ENCODE peak calls at places on chromosomes 6 and 20, in ten cellular contexts. T is OCI-LY7, R is H9, N is left ventricle myocardium inferior, H is HFFc6, C is RWPE2, G is fibroblast of the aortic adventitia, L is upper lobe of right lung, I is NB4, F is psoas muscle. K is an unnamed sample.

GRCh38 chr6:5995705-5996686 is 10.7 kb downstream of the NRN1 start:
- DNase-seq in L (peak), R (peak), N (peak), T (no peak), I (peak), H (peak), F (peak), G (peak), C (no peak), K (peak)

GRCh38 chr6:137847748-137848147 is 19.3 kb upstream of the TNFAIP3 start:
- DNase-seq in G (no peak), H (no peak), L (no peak), I (no peak), F (no peak), R (no peak), N (no peak), C (no peak), T (no peak), K (no peak)

GRCh38 chr6:2862712-2863174 is 21.1 kb upstream of the SERPINB1 start:
- DNase-seq in I (no peak), C (no peak), G (no peak), R (no peak), F (no peak), N (no peak), T (peak), H (no peak), L (no peak), K (no peak)

GRCh38 chr6:20709451-20709850 is 175.2 kb downstream of the CDKAL1 start:
- DNase-seq in G (no peak), F (no peak), R (no peak), I (no peak), L (no peak), H (no peak), T (no peak), C (no peak), N (no peak), K (peak)

GRCh38 chr20:53569606-53570307 is 23.9 kb downstream of the ZNF217 start:
- DNase-seq in G (no peak), N (no peak), I (no peak), C (no peak), R (peak), F (no peak), T (no peak), H (no peak), L (no peak), K (no peak)

GRCh38 chr20:32792316-32792715 is 27.4 kb upstream of the MAPRE1 start:
- DNase-seq in N (no peak), F (no peak), L (no peak), R (no peak), G (no peak), I (peak), C (no peak), T (no peak), H (no peak), K (peak)

GRCh38 chr20:38962044-38962897 is at the start of gene DHX35:
- DNase-seq in H (peak), L (peak), C (peak), R (peak), T (peak), F (peak), N (peak), G (peak), I (peak), K (peak)

GRCh38 chr20:24781061-24781980 is 167.7 kb upstream of the CST7 start:
- DNase-seq in T (peak), H (peak), I (peak), R (peak), F (no peak), G (peak), L (peak), C (peak), N (no peak), K (peak)

GRCh38 chr6:74507649-74508048 is 698.2 kb downstream of the COL12A1 start:
- DNase-seq in L (no peak), N (no peak), H (no peak), F (no peak), T (no peak), R (no peak), G (no peak), I (no peak), C (no peak), K (no peak)

GRCh38 chr6:144297498-144298166 is 12.5 kb downstream of the UTRN start:
- DNase-seq in I (no peak), G (no peak), L (no peak), N (no peak), H (peak), F (no peak), R (no peak), T (no peak), C (no peak), K (no peak)

GRCh38 chr6:121896363-121896762 is 460.9 kb downstream of the GJA1 start:
- DNase-seq in I (no peak), C (no peak), F (no peak), N (no peak), R (no peak), G (peak), L (no peak), H (peak), T (no peak), K (no peak)

GRCh38 chr20:53091789-53092188 is 119.6 kb downstream of the TSHZ2 start:
- DNase-seq in T (no peak), L (no peak), C (no peak), H (no peak), F (no peak), G (no peak), R (no peak), I (no peak), N (no peak), K (no peak)

GRCh38 chr6:146598785-146599405 is at the start of gene ADGB:
- DNase-seq in C (no peak), T (no peak), G (peak), I (peak), F (peak), N (peak), L (peak), R (peak), H (peak), K (peak)

GRCh38 chr6:13044390-13044789 is 283.9 kb downstream of the TBC1D7 start:
- DNase-seq in I (peak), G (peak), N (no peak), C (no peak), T (peak), H (no peak), L (no peak), F (no peak), R (peak), K (peak)

GRCh38 chr20:51447097-51447764 is 95.3 kb downstream of the NFATC2 start:
- DNase-seq in F (peak), I (no peak), T (no peak), G (peak), L (no peak), N (peak), C (peak), H (peak), R (no peak), K (peak)

GRCh38 chr20:51158226-51158625 is 135.3 kb upstream of the KCNG1 start:
- DNase-seq in F (no peak), N (no peak), L (no peak), I (no peak), H (no peak), T (no peak), G (no peak), C (no peak), R (no peak), K (no peak)

GRCh38 chr6:85660181-85660611 is 17.5 kb upstream of the SYNCRIP start:
- DNase-seq in R (no peak), T (no peak), C (peak), L (no peak), F (peak), N (no peak), H (peak), G (peak), I (no peak), K (peak)

GRCh38 chr6:47161176-47161687 is 119.1 kb upstream of the ADGRF1 start:
- DNase-seq in T (peak), N (no peak), R (no peak), C (no peak), H (peak), F (no peak), G (peak), L (no peak), I (peak), K (peak)

GRCh38 chr6:13712485-13712990 is 903 bp upstream of the RANBP9 start:
- DNase-seq in L (no peak), C (no peak), F (no peak), H (no peak), T (peak), R (no peak), N (no peak), G (peak), I (peak), K (peak)

GRCh38 chr6:139572001-139572400 is 197.6 kb upstream of the CITED2 start:
- DNase-seq in F (no peak), N (no peak), L (no peak), G (no peak), C (no peak), R (no peak), H (no peak), T (no peak), I (no peak), K (no peak)

GRCh38 chr6:104686550-104687155 is 173.1 kb downstream of the HACE1 start:
- DNase-seq in T (no peak), L (no peak), C (no peak), R (no peak), H (no peak), G (no peak), N (no peak), F (no peak), I (no peak), K (no peak)

GRCh38 chr6:3356056-3356823 is 97.5 kb downstream of the PSMG4 start:
- DNase-seq in I (peak), L (peak), H (peak), T (peak), F (peak), R (peak), G (peak), C (no peak), N (peak), K (peak)

DNA sequence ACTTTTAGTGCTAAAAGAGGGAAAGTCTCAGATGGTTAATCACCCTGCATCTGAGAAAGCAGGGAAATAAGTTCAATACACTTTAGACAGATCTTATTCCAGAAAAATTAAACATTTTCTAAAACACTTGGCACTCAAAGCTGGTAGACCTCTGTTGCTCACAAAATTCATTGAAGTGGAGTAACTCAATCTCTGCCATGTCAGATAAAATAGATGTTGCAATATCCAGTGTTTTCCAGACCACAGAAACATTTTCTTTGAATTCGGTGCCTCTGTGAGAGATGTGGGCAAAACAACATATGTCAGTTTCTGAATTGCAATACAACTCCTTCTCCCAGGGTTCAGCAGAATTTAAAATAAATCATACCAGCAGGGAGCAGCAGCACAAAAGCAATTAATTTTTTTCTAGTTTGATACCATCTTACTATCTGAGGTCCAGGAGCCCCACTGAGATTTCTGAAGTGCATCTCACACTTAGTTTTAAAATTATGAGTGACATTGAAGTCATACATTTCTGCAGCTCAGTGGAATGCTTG is 11.3 kb upstream of the PKHD1 start:
- DNase-seq in I (peak), H (no peak), G (no peak), N (no peak), T (no peak), L (no peak), R (no peak), F (no peak), C (no peak), K (no peak)
- TF ChIP-seq CTCF in I (no peak), H (no peak), G (no peak), N (no peak), T (no peak), L (no peak), R (no peak), F (peak), C (no peak), K (no peak)

GRCh38 chr20:37389241-37389747 is 43.4 kb downstream of the SRC start:
- DNase-seq in H (no peak), N (no peak), G (no peak), T (no peak), F (no peak), I (no peak), C (peak), L (peak), R (peak), K (no peak)

GRCh38 chr20:37390503-37390890 is 44.6 kb downstream of the SRC start:
- DNase-seq in I (no peak), R (no peak), C (no peak), F (no peak), G (no peak), N (no peak), H (no peak), T (no peak), L (peak), K (no peak)

GRCh38 chr20:37390891-37391525 is 45.1 kb downstream of the SRC start:
- DNase-seq in I (no peak), G (no peak), N (no peak), F (no peak), R (peak), C (peak), L (peak), H (no peak), T (no peak), K (no peak)

GRCh38 chr20:37388831-37389230 is 42.9 kb downstream of the SRC start:
- DNase-seq in T (no peak), N (no peak), R (no peak), I (no peak), F (no peak), H (no peak), L (no peak), G (no peak), C (peak), K (no peak)

DNA sequence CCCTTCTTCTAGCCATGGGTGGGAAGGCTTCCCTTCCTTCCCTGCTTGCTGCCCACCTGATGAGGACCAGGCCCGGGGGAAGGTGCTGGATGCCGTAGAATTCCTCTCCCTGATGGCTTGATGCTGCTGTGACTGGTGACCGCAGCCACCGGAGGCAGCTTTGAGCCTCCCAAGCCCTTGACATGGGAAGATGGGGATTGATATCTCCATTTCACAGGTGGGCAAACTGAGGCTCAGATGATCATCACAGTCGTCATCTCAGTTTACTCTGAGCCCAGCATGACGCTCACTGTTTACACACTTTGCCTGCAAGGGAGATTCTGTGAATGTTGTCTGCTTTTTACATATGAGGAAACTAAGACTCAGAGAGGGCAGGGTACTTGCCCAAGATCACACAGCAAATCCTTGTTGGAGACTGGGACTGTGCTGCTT is 43.9 kb downstream of the SRC start:
- DNase-seq in L (peak), I (no peak), T (no peak), C (peak), R (peak), F (no peak), G (no peak), N (no peak), H (no peak), K (no peak)
- TF ChIP-seq CTCF in L (no peak), I (no peak), T (peak), C (peak), R (peak), F (no peak), G (no peak), N (no peak), H (peak), K (no peak)

DNA sequence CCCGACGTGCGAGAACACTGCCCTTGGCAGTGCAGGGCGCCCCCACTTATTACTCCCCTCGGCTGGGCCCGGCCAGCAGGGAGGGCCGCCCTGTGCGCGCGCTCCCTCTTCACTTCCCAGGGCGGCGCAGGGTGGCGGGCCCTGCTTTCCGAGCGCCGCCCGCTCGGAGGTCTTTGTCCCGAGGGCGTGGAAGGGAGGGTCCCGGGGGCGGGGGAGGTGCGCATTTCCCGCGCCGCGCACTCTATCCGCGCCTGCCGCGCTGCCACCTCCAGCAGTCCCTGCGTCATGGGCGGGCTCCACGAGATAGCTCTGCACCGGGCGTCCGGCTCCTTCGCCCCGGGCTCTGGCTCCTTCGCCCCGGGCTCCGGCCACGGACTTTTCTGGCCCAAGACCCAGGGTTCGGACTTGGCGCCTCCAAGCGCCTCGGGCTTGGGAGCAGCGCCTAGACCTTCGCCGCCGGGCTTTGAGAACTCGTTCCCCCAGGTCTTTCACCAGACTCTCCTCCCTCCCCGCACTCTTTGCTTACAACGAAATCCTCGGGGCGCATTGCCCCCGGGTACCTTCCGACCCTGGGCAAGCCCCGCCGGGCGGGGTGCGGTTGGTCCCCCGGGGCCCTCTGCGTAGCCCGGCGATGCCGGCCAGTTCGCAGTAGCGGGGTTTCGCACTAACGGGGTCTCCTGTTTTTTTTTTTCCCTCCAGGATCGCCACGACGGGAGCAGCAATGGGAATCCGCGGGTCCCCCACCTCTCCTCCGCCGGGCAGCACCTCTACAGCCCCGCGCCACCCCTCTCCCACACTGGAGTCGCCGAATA is 1.6 kb downstream of the TFAP2C start:
- DNase-seq in R (peak), F (no peak), L (no peak), C (no peak), N (no peak), I (no peak), H (peak), T (no peak), G (no peak), K (no peak)
- TF ChIP-seq CTCF in R (peak), F (no peak), L (no peak), C (peak), N (peak), I (no peak), H (peak), T (no peak), G (no peak), K (no peak)

GRCh38 chr6:136843210-136843609 is 20.8 kb downstream of the PEX7 start:
- DNase-seq in C (no peak), N (no peak), L (no peak), R (no peak), T (no peak), I (no peak), H (no peak), F (no peak), G (no peak), K (no peak)

GRCh38 chr6:136840612-136841011 is 18.2 kb downstream of the PEX7 start:
- DNase-seq in I (no peak), R (no peak), C (no peak), T (no peak), G (no peak), L (no peak), N (no peak), F (no peak), H (no peak), K (no peak)

DNA sequence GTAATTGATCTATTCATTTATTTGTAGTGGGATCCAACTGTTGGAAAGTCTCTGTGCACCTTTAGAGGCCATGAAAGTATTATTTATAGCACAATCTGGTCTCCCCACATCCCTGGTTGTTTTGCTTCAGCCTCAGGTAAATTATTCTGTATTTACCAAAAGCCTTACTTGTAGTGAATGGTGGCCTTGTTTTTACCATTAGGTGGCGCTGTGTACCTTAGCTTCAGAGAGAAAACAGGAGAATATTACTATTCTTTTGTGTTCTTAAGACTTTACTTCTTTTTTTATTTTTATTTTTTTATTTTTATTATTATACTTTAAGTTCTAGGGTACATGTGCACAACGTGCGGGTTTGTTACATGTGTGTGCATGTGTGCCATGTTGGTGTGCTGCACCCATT is 23.7 kb downstream of the PEX7 start:
- DNase-seq in T (peak), G (peak), L (no peak), H (peak), R (no peak), I (peak), C (no peak), F (no peak), N (no peak), K (peak)
- TF ChIP-seq CTCF in T (peak), G (peak), L (peak), H (peak), R (peak), I (peak), C (peak), F (peak), N (peak), K (peak)

DNA sequence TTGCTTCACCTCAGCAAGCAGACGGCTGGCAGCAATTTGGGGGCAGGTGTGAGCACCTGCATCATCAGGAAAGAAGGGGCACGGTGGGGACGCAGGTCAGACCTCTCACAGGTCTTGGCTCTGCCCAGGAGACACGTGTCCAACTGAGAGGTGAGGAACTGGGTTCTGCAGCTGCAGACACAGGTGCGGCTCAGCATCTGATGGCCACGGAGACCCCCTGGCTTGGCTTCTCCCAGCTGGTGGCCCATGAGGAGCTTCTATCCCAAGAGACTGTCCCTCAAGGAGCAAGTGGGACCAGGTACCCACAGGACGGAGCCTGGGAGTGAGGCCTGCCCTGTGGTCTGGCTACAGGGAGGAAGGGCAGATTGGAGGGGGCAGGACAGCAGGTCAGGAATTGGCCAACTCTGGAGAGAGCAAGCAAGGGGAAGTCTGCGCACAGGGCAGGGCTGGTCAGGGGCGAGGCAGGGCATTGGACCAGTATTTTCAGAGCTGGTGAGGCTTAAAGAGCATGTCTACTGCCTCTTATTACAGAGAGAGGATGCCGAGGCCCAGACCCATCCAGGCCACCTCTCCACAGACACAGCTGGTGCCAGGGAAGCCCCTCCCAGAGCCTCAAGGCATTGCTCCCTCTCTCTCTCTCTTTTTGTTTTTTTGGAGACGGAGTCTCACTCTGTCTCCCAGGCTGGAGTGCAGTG is 4.2 kb downstream of the STMN3 start:
- DNase-seq in N (no peak), I (no peak), R (no peak), G (no peak), T (no peak), L (no peak), C (peak), F (no peak), H (no peak), K (no peak)
- TF ChIP-seq CTCF in N (no peak), I (no peak), R (no peak), G (no peak), T (no peak), L (no peak), C (no peak), F (no peak), H (no peak), K (no peak)

GRCh38 chr20:15642099-15642498 is 931.1 kb downstream of the KIF16B start:
- DNase-seq in T (no peak), H (no peak), R (no peak), C (no peak), I (no peak), F (no peak), G (no peak), L (no peak), N (no peak), K (no peak)

GRCh38 chr20:15642676-15643075 is 930.6 kb downstream of the KIF16B start:
- DNase-seq in R (no peak), L (no peak), N (no peak), C (no peak), T (no peak), I (no peak), H (peak), F (no peak), G (no peak), K (peak)

GRCh38 chr20:15638781-15639180 is 934.5 kb downstream of the KIF16B start:
- DNase-seq in T (no peak), H (no peak), N (no peak), I (no peak), C (no peak), G (no peak), L (no peak), R (no peak), F (no peak), K (no peak)

GRCh38 chr20:15639839-15640238 is 933.4 kb downstream of the KIF16B start:
- DNase-seq in F (no peak), N (no peak), G (no peak), C (no peak), L (no peak), T (no peak), I (no peak), H (no peak), R (no peak), K (no peak)

GRCh38 chr20:15643713-15644112 is 929.5 kb downstream of the KIF16B start:
- DNase-seq in G (peak), H (no peak), R (no peak), T (peak), F (no peak), L (no peak), I (peak), N (no peak), C (no peak), K (peak)
- TF ChIP-seq CTCF in G (peak), H (peak), R (peak), T (peak), F (peak), L (no peak), I (peak), N (no peak), C (peak), K (peak)

K was measured in fibroblast of pulmonary artery.